ENCODE peak calls at places on chromosomes 2 and 18, in four cellular contexts. U is heart right ventricle, G is aorta, Q is brain microvascular endothelial cell. X is an unnamed sample.

GRCh38 chr18:10274327-10274726 is 180.1 kb upstream of the APCDD1 start:
- DNase-seq in U (no peak), G (no peak), Q (no peak), X (no peak)

GRCh38 chr2:19358242-19359020 is at the start of gene OSR1:
- DNase-seq in U (peak), G (peak), Q (peak), X (no peak)

GRCh38 chr2:153059338-153060052 is 341.1 kb downstream of the ARL6IP6 start:
- DNase-seq in U (no peak), G (no peak), Q (no peak), X (no peak)

GRCh38 chr2:155994315-155994714 is 338.2 kb downstream of the NR4A2 start:
- DNase-seq in U (no peak), G (no peak), Q (no peak), X (no peak)

GRCh38 chr2:217698691-217699090 is 304.1 kb downstream of the TNS1 start:
- DNase-seq in U (no peak), G (no peak), Q (no peak), X (no peak)

GRCh38 chr2:20049631-20050030 is 1.8 kb downstream of the LAPTM4A start:
- DNase-seq in U (no peak), G (no peak), Q (no peak), X (no peak)

GRCh38 chr18:62788111-62788510 is 72.8 kb downstream of the PHLPP1 start:
- DNase-seq in U (no peak), G (no peak), Q (no peak), X (no peak)

GRCh38 chr2:100955226-100955625 is 46.9 kb upstream of the RPL31 start:
- DNase-seq in U (no peak), G (peak), Q (no peak), X (no peak)

GRCh38 chr2:57371186-57371585 is 675.4 kb upstream of the VRK2 start:
- DNase-seq in U (no peak), G (no peak), Q (peak), X (no peak)

GRCh38 chr18:37577051-37577611 is 11.5 kb upstream of the CELF4 start:
- DNase-seq in U (peak), G (no peak), Q (no peak), X (no peak)

GRCh38 chr2:32862269-32863055 is 84.3 kb upstream of the LTBP1 start:
- DNase-seq in U (no peak), G (no peak), Q (no peak), X (no peak)

DNA sequence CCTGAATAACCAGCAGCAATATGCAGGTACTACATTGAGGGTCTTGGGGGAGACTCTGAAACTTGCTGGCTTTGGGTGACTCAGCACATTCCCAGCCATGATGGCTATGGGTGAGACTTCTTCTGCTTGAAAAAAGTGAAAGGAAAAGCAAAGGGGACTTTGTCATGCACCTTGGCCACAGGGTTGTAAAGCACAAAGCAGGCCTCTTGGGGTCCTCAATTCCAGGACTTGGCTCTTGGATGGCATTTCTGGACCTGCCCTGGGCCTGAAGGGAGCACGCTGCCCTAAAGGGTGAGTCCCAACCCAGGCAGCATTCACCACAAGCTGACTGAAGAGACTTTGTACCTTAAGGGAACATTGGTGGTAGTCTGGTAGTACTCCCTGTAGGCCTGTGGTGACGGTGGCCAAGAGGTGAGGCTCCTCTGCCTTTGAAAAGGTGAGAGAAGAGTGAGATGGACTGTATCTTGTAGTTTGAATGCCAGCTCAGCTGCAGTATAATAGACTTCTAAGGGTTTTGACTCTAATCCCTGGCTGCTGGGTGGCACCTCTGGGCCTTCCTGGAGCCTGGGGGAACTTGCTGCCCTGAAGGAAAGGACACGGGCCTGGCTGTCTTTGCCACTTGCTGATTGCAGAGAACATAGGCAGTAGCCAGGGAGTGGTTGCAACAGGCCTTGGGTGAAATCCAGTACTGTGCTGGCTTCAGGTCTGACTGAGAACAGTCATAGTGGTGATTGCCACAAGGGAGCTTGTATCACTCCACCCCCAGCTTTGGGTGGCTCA is 36.5 kb upstream of the CYTIP start:
- DNase-seq in U (peak), G (peak), Q (peak), X (no peak)
- H3K27ac ChIP-seq in U (peak), G (no peak), Q (no peak), X (no peak)

GRCh38 chr2:17772532-17772931 is 18.6 kb downstream of the GEN1 start:
- DNase-seq in U (no peak), G (no peak), Q (no peak), X (no peak)

GRCh38 chr2:17768894-17769293 is 15.0 kb downstream of the GEN1 start:
- DNase-seq in U (no peak), G (no peak), Q (no peak), X (no peak)

GRCh38 chr2:17771956-17772355 is 18.0 kb downstream of the GEN1 start:
- DNase-seq in U (no peak), G (no peak), Q (no peak), X (no peak)
- H3K27ac ChIP-seq in U (no peak), G (no peak), Q (no peak), X (no peak)

GRCh38 chr2:70041666-70042065 is 45.6 kb upstream of the PCBP1 start:
- DNase-seq in U (no peak), G (no peak), Q (no peak), X (no peak)

GRCh38 chr2:70035344-70035844 is 51.9 kb upstream of the PCBP1 start:
- DNase-seq in U (no peak), G (no peak), Q (peak), X (no peak)

GRCh38 chr2:70042246-70042645 is 45.0 kb upstream of the PCBP1 start:
- DNase-seq in U (no peak), G (no peak), Q (no peak), X (no peak)

GRCh38 chr2:70036290-70036689 is 51.0 kb upstream of the PCBP1 start:
- DNase-seq in U (no peak), G (no peak), Q (no peak), X (no peak)

DNA sequence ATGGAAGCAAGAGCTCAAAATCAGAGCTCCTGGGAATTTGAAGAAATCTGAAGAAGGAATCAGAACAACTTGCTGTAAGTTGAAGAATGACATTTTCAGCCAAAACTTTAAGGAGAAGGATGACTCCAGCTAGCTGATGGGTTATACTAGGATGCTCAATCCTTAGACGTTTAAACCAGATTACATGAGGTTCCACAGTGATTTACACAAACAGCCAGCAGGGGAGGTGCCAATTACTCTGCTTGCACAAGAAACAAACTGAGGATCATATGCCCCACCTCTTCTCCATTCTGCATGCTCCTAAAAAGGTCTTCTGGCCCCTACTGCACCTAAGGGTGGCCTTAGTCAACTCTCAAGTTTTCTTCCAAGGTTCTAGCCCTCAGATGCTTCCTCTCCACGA is 47.9 kb upstream of the PCBP1 start:
- DNase-seq in U (no peak), G (no peak), Q (no peak), X (no peak)
- H3K27ac ChIP-seq in U (no peak), G (no peak), Q (no peak), X (no peak)

GRCh38 chr2:121472465-121472993 is 58.2 kb upstream of the RNU4ATAC start:
- DNase-seq in U (no peak), G (no peak), Q (no peak), X (no peak)
- H3K27ac ChIP-seq in U (no peak), G (no peak), Q (peak), X (no peak)

GRCh38 chr2:113757059-113757657 is 716 bp upstream of the SLC35F5 start:
- DNase-seq in U (no peak), G (no peak), Q (no peak), X (no peak)

GRCh38 chr2:113754989-113755689 is 1.3 kb downstream of the SLC35F5 start:
- DNase-seq in U (no peak), G (no peak), Q (no peak), X (no peak)

GRCh38 chr2:113756088-113757058 is at the start of gene SLC35F5:
- DNase-seq in U (peak), G (peak), Q (peak), X (peak)

GRCh38 chr2:113754160-113754559 is 2.3 kb downstream of the SLC35F5 start:
- DNase-seq in U (no peak), G (no peak), Q (no peak), X (no peak)

DNA sequence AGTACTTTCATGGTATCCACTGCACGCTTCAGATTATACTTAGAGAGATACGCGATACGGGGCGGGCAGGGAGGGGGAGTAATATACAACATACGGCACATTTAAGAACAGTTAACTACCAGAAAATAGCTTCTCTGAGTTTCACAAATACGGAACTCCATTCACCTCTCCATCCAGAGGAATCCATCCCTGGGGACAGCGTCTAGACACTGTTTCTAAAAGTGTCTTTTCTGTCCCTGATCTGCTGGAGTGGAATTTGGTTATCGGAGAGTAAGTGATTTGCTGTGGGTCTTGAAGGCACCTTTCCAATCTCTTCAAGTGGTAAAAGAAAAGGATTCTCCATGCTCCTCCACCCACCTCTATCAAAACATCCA is 765 bp downstream of the SLC35F5 start:
- DNase-seq in U (no peak), G (no peak), Q (peak), X (no peak)
- H3K27ac ChIP-seq in U (peak), G (peak), Q (peak), X (no peak)

GRCh38 chr2:228723599-228723998 is 542.1 kb upstream of the SPHKAP start:
- DNase-seq in U (no peak), G (no peak), Q (no peak), X (no peak)

GRCh38 chr2:228725031-228725430 is 543.5 kb upstream of the SPHKAP start:
- DNase-seq in U (no peak), G (no peak), Q (no peak), X (peak)

GRCh38 chr2:228731517-228731916 is 539.6 kb downstream of the PID1 start:
- DNase-seq in U (no peak), G (no peak), Q (peak), X (no peak)

GRCh38 chr2:228728961-228729360 is 542.1 kb downstream of the PID1 start:
- DNase-seq in U (no peak), G (no peak), Q (no peak), X (no peak)
- H3K27ac ChIP-seq in U (no peak), G (no peak), Q (no peak), X (no peak)

GRCh38 chr18:48857023-48857694 is 93.6 kb downstream of the SMAD7 start:
- DNase-seq in U (no peak), G (no peak), Q (no peak), X (no peak)

GRCh38 chr18:48858676-48859075 is 92.1 kb downstream of the SMAD7 start:
- DNase-seq in U (no peak), G (peak), Q (no peak), X (no peak)

GRCh38 chr18:48861181-48861715 is 89.5 kb downstream of the SMAD7 start:
- DNase-seq in U (no peak), G (no peak), Q (no peak), X (no peak)

GRCh38 chr18:48860276-48861180 is 90.2 kb downstream of the SMAD7 start:
- DNase-seq in U (no peak), G (peak), Q (no peak), X (no peak)

DNA sequence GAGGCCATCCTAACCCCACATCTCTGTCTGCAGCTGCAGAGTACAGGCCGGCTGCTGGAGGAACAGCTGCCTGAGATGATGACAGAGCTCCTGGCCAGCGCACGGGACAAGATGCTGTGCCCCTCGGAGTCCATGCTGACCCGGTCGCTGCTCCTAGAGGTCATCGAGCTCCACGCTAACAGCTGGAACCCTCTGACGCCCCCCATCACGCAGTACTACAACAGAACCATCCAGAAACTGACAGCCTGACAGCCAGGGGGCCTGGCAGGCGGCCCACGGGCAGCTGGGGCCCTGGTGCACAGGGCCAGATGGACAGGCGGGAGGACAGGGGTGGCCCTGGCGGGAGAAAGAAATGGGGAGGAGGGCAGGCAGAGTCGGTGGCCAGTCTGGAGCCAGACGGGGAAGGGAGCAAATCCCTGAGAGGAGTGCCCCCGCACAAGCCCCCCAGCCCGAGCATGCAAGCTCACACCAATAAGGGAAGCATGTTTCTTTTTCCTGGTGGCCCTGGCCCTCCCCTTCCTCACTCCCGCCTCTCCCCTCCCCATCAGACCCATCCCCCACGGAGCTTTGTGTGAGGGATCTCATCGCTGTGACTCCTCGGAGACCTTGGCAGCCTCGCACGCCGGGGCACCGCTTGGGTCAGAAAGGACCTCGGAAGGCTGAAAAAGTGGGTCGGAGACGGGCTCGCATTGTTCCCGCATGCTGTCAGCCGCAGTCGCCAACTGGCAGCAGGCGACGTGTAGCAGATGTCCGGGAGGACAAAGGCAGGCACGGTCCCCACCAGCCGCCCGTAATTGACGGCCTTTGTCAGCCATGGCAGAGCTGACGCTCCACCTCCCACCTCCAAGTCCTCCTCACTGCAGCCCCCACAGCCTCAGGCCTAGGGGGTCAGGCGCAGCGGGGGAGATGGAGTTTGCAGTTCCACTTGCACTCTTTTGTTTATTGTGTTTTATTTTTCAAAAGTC is 91.2 kb downstream of the SMAD7 start:
- DNase-seq in U (no peak), G (peak), Q (no peak), X (peak)
- H3K27ac ChIP-seq in U (peak), G (no peak), Q (no peak), X (peak)

DNA sequence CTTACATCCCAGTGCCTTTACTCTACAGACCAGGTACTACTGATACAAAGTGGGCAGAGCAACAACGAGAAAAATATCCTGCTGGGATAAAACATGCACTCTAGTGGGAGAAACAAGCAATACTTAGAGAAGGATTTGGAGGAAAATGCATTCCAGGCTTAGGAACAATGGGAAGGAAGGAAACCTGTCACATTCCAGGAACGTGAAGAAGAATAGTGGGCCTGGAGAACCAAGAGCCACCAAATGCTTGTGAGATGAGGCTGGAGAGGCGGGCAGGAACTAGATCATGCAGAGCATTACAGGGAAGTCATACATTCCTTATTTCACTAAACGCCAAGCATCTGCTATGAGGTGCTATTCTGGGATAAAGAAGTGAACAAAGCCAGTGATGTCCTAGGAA is 342.3 kb downstream of the DCC start:
- DNase-seq in U (no peak), G (no peak), Q (peak), X (no peak)
- H3K27ac ChIP-seq in U (no peak), G (no peak), Q (no peak), X (no peak)

X was measured in caudate nucleus.